ENCODE peak calls at places on chromosomes 7 and 10, in eight cellular contexts. One of them, this sample, is unnamed.

GRCh38 chr10:97016728-97017473 is 168.9 kb downstream of the SLIT1 start:
- DNase-seq in testis: no peak
- DNase-seq in left ventricle myocardium inferior: no peak
- DNase-seq in effector memory CD4-positive, alpha-beta T cell: no peak
- DNase-seq in cardiac muscle cell: no peak
- DNase-seq in CD8-positive, alpha-beta T cell: no peak
- DNase-seq in T-helper 17 cell: no peak
- DNase-seq in neuronal stem cell: no peak
- DNase-seq in this sample: peak; percentile 58

GRCh38 chr7:41383596-41383995 is 319.3 kb downstream of the INHBA start:
- DNase-seq in T-helper 17 cell: no peak
- DNase-seq in neuronal stem cell: no peak
- DNase-seq in effector memory CD4-positive, alpha-beta T cell: no peak
- DNase-seq in cardiac muscle cell: no peak
- DNase-seq in CD8-positive, alpha-beta T cell: no peak
- DNase-seq in testis: no peak
- DNase-seq in left ventricle myocardium inferior: no peak
- DNase-seq in this sample: no peak

GRCh38 chr10:22737587-22737986 is 23.2 kb upstream of the PIP4K2A start:
- DNase-seq in left ventricle myocardium inferior: peak; percentile 32
- DNase-seq in effector memory CD4-positive, alpha-beta T cell: no peak
- DNase-seq in T-helper 17 cell: no peak
- DNase-seq in testis: no peak
- DNase-seq in cardiac muscle cell: no peak
- DNase-seq in CD8-positive, alpha-beta T cell: no peak
- DNase-seq in neuronal stem cell: no peak
- DNase-seq in this sample: no peak

GRCh38 chr7:96211954-96212353 is 109.9 kb downstream of the SLC25A13 start:
- DNase-seq in effector memory CD4-positive, alpha-beta T cell: no peak
- DNase-seq in cardiac muscle cell: no peak
- DNase-seq in CD8-positive, alpha-beta T cell: no peak
- DNase-seq in left ventricle myocardium inferior: no peak
- DNase-seq in testis: no peak
- DNase-seq in neuronal stem cell: no peak
- DNase-seq in T-helper 17 cell: no peak
- DNase-seq in this sample: no peak

GRCh38 chr10:15842493-15843169 is 17.7 kb downstream of the MINDY3 start:
- DNase-seq in neuronal stem cell: no peak
- DNase-seq in CD8-positive, alpha-beta T cell: no peak
- DNase-seq in testis: no peak
- DNase-seq in effector memory CD4-positive, alpha-beta T cell: no peak
- DNase-seq in T-helper 17 cell: no peak
- DNase-seq in left ventricle myocardium inferior: no peak
- DNase-seq in cardiac muscle cell: no peak
- DNase-seq in this sample: no peak

GRCh38 chr7:1043552-1044188 is 676 bp upstream of the GPR146 start:
- DNase-seq in CD8-positive, alpha-beta T cell: no peak
- DNase-seq in left ventricle myocardium inferior: no peak
- DNase-seq in cardiac muscle cell: no peak
- DNase-seq in neuronal stem cell: no peak
- DNase-seq in testis: peak; percentile 37
- DNase-seq in T-helper 17 cell: no peak
- DNase-seq in effector memory CD4-positive, alpha-beta T cell: no peak
- DNase-seq in this sample: no peak

GRCh38 chr10:28151636-28152035 is 151.2 kb downstream of the MPP7 start:
- DNase-seq in left ventricle myocardium inferior: no peak
- DNase-seq in effector memory CD4-positive, alpha-beta T cell: no peak
- DNase-seq in T-helper 17 cell: no peak
- DNase-seq in testis: no peak
- DNase-seq in CD8-positive, alpha-beta T cell: no peak
- DNase-seq in cardiac muscle cell: peak; percentile 3
- DNase-seq in neuronal stem cell: no peak
- DNase-seq in this sample: no peak

GRCh38 chr10:124557648-124558338 is 96.2 kb downstream of the LHPP start:
- DNase-seq in neuronal stem cell: no peak
- DNase-seq in testis: peak; percentile 46
- DNase-seq in cardiac muscle cell: no peak
- DNase-seq in left ventricle myocardium inferior: no peak
- DNase-seq in T-helper 17 cell: no peak
- DNase-seq in CD8-positive, alpha-beta T cell: no peak
- DNase-seq in effector memory CD4-positive, alpha-beta T cell: no peak
- DNase-seq in this sample: no peak

GRCh38 chr7:38482521-38482920 is 148.7 kb downstream of the AMPH start:
- DNase-seq in effector memory CD4-positive, alpha-beta T cell: no peak
- DNase-seq in testis: no peak
- DNase-seq in left ventricle myocardium inferior: no peak
- DNase-seq in CD8-positive, alpha-beta T cell: no peak
- DNase-seq in T-helper 17 cell: no peak
- DNase-seq in cardiac muscle cell: no peak
- DNase-seq in neuronal stem cell: no peak
- DNase-seq in this sample: no peak

GRCh38 chr7:127908430-127909258 is 122.6 kb downstream of the LRRC4 start:
- DNase-seq in testis: no peak
- DNase-seq in CD8-positive, alpha-beta T cell: no peak
- DNase-seq in cardiac muscle cell: no peak
- DNase-seq in effector memory CD4-positive, alpha-beta T cell: no peak
- DNase-seq in left ventricle myocardium inferior: no peak
- DNase-seq in neuronal stem cell: no peak
- DNase-seq in T-helper 17 cell: no peak
- DNase-seq in this sample: no peak

GRCh38 chr10:44990965-44991364 is 9.8 kb upstream of the ZNF22 start:
- DNase-seq in testis: no peak
- DNase-seq in cardiac muscle cell: no peak
- DNase-seq in effector memory CD4-positive, alpha-beta T cell: no peak
- DNase-seq in neuronal stem cell: no peak
- DNase-seq in CD8-positive, alpha-beta T cell: no peak
- DNase-seq in T-helper 17 cell: no peak
- DNase-seq in left ventricle myocardium inferior: no peak
- DNase-seq in this sample: peak; percentile 54

GRCh38 chr10:68212721-68213352 is 19.1 kb downstream of the ATOH7 start:
- DNase-seq in effector memory CD4-positive, alpha-beta T cell: no peak
- DNase-seq in testis: no peak
- DNase-seq in CD8-positive, alpha-beta T cell: no peak
- DNase-seq in cardiac muscle cell: peak; percentile 8
- DNase-seq in T-helper 17 cell: no peak
- DNase-seq in left ventricle myocardium inferior: no peak
- DNase-seq in neuronal stem cell: no peak
- DNase-seq in this sample: no peak

GRCh38 chr7:100222445-100223132 is 2.8 kb downstream of the PVRIG start:
- DNase-seq in cardiac muscle cell: no peak
- DNase-seq in left ventricle myocardium inferior: no peak
- DNase-seq in testis: no peak
- DNase-seq in T-helper 17 cell: no peak
- DNase-seq in CD8-positive, alpha-beta T cell: no peak
- DNase-seq in effector memory CD4-positive, alpha-beta T cell: no peak
- DNase-seq in neuronal stem cell: no peak
- DNase-seq in this sample: no peak

GRCh38 chr7:120272261-120272895 is 597 bp upstream of the KCND2 start:
- DNase-seq in effector memory CD4-positive, alpha-beta T cell: no peak
- DNase-seq in CD8-positive, alpha-beta T cell: no peak
- DNase-seq in neuronal stem cell: peak; percentile 26
- DNase-seq in left ventricle myocardium inferior: no peak
- DNase-seq in T-helper 17 cell: no peak
- DNase-seq in cardiac muscle cell: peak; percentile 70
- DNase-seq in testis: peak; percentile 47
- DNase-seq in this sample: no peak

GRCh38 chr10:129912161-129912917 is 51.7 kb downstream of the EBF3 start:
- DNase-seq in cardiac muscle cell: no peak
- DNase-seq in T-helper 17 cell: no peak
- DNase-seq in neuronal stem cell: no peak
- DNase-seq in left ventricle myocardium inferior: no peak
- DNase-seq in testis: no peak
- DNase-seq in CD8-positive, alpha-beta T cell: no peak
- DNase-seq in effector memory CD4-positive, alpha-beta T cell: no peak
- DNase-seq in this sample: no peak

GRCh38 chr7:23373151-23374004 is 74.2 kb downstream of the MALSU1 start:
- DNase-seq in left ventricle myocardium inferior: no peak
- DNase-seq in effector memory CD4-positive, alpha-beta T cell: peak; percentile 13
- DNase-seq in testis: no peak
- DNase-seq in CD8-positive, alpha-beta T cell: peak; percentile 26
- DNase-seq in cardiac muscle cell: no peak
- DNase-seq in neuronal stem cell: no peak
- DNase-seq in T-helper 17 cell: no peak
- DNase-seq in this sample: no peak

DNA sequence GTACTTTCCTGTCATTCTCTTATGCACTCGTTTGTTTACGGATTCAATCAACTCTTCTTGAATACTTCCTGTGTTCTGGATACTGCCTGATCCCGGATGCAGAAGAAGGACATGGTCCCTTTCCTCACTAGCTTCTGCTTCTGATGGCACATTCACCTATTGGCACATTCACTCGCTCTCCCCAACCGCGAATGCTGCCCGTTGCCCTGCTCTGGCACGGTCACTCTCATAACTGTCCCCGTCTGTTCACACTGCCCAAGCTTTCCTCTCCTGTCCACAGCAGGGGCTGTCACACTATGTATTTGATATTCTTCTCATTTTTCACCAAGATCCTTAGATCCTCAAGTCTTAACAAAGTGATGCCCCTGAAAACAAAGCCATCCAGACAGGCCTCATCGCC is 327.4 kb downstream of the PAXIP1 start:
- DNase-seq in CD8-positive, alpha-beta T cell: no peak
- DNase-seq in left ventricle myocardium inferior: no peak
- DNase-seq in testis: no peak
- DNase-seq in T-helper 17 cell: no peak
- DNase-seq in neuronal stem cell: no peak
- DNase-seq in cardiac muscle cell: no peak
- DNase-seq in effector memory CD4-positive, alpha-beta T cell: no peak
- DNase-seq in this sample: no peak
- H3K9me3 ChIP-seq in CD8-positive, alpha-beta T cell: no peaks in the 10 kb centered on the region
- H3K9me3 ChIP-seq in left ventricle myocardium inferior: no peaks in the 10 kb centered on the region
- H3K9me3 ChIP-seq in testis: no peaks in the 10 kb centered on the region
- H3K9me3 ChIP-seq in T-helper 17 cell: no peaks in the 10 kb centered on the region
- H3K9me3 ChIP-seq in neuronal stem cell: peaks cover 2% of the 10 kb centered on the region
- H3K9me3 ChIP-seq in cardiac muscle cell: no peaks in the 10 kb centered on the region
- H3K9me3 ChIP-seq in effector memory CD4-positive, alpha-beta T cell: no peaks in the 10 kb centered on the region
- H3K9me3 ChIP-seq in this sample: no peaks in the 10 kb centered on the region

GRCh38 chr10:2508971-2509605 is 558.3 kb upstream of the PFKP start:
- DNase-seq in cardiac muscle cell: no peak
- DNase-seq in CD8-positive, alpha-beta T cell: no peak
- DNase-seq in effector memory CD4-positive, alpha-beta T cell: no peak
- DNase-seq in left ventricle myocardium inferior: no peak
- DNase-seq in T-helper 17 cell: no peak
- DNase-seq in testis: no peak
- DNase-seq in neuronal stem cell: no peak
- DNase-seq in this sample: no peak
- H3K9me3 ChIP-seq in cardiac muscle cell: no peaks in the 10 kb centered on the region
- H3K9me3 ChIP-seq in CD8-positive, alpha-beta T cell: no peaks in the 10 kb centered on the region
- H3K9me3 ChIP-seq in effector memory CD4-positive, alpha-beta T cell: no peaks in the 10 kb centered on the region
- H3K9me3 ChIP-seq in left ventricle myocardium inferior: peaks cover 2% of the 10 kb centered on the region
- H3K9me3 ChIP-seq in T-helper 17 cell: no peaks in the 10 kb centered on the region
- H3K9me3 ChIP-seq in testis: no peaks in the 10 kb centered on the region
- H3K9me3 ChIP-seq in neuronal stem cell: peaks cover 1% of the 10 kb centered on the region
- H3K9me3 ChIP-seq in this sample: no peaks in the 10 kb centered on the region

DNA sequence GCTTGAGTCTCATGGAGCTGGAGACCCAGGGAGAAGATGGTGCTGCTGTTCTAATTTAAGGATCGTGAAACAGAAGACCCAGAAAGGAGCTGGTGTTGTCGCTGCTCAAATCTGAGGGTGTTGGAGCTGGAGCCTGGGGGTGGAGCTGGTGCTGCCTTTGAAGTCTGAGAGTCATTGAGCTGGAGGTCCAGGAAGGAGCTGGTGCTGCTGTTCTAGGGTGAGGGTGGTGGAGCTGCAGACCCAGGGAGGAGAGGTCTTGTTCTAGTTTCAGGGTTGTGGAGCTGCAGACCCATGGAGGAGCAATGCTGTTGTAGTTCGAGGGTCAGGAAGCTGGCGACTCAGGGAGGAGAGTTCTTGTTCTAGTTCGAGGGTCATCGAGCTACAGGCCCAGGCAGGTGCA is 84.1 kb upstream of the ZNF479 start:
- DNase-seq in effector memory CD4-positive, alpha-beta T cell: no peak
- DNase-seq in T-helper 17 cell: no peak
- DNase-seq in testis: no peak
- DNase-seq in neuronal stem cell: no peak
- DNase-seq in cardiac muscle cell: peak; percentile 0
- DNase-seq in CD8-positive, alpha-beta T cell: no peak
- DNase-seq in left ventricle myocardium inferior: no peak
- DNase-seq in this sample: no peak
- H3K9me3 ChIP-seq in effector memory CD4-positive, alpha-beta T cell: no peaks in the 10 kb centered on the region
- H3K9me3 ChIP-seq in T-helper 17 cell: no peaks in the 10 kb centered on the region
- H3K9me3 ChIP-seq in testis: no peaks in the 10 kb centered on the region
- H3K9me3 ChIP-seq in neuronal stem cell: peaks cover 33% of the 10 kb centered on the region
- H3K9me3 ChIP-seq in cardiac muscle cell: no peaks in the 10 kb centered on the region
- H3K9me3 ChIP-seq in CD8-positive, alpha-beta T cell: no peaks in the 10 kb centered on the region
- H3K9me3 ChIP-seq in left ventricle myocardium inferior: peaks cover 76% of the 10 kb centered on the region
- H3K9me3 ChIP-seq in this sample: no peaks in the 10 kb centered on the region

DNA sequence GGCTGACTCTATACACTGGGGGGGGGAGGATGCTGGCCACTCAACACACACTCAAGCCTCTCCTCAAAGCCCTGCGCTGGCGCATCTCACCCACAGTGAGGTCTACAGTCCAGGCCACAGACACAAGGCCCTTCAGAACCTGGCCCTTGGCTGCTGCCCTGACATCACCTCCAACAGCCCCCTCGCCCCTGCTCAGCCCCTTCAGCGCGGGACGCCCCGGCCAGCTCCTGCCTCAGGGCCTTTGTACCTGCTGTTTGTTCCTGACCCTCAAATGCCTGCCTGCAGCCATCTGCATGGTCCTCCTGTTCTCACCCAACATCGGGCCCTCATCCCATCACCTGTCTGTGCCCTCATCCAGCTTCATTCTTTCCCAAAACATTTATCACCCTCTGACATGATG is 572.6 kb downstream of the DNAJB6 start:
- DNase-seq in T-helper 17 cell: no peak
- DNase-seq in neuronal stem cell: no peak
- DNase-seq in testis: no peak
- DNase-seq in left ventricle myocardium inferior: no peak
- DNase-seq in effector memory CD4-positive, alpha-beta T cell: no peak
- DNase-seq in cardiac muscle cell: no peak
- DNase-seq in CD8-positive, alpha-beta T cell: no peak
- DNase-seq in this sample: peak; percentile 47
- H3K9me3 ChIP-seq in T-helper 17 cell: no peaks in the 10 kb centered on the region
- H3K9me3 ChIP-seq in neuronal stem cell: peaks cover 7% of the 10 kb centered on the region
- H3K9me3 ChIP-seq in testis: no peaks in the 10 kb centered on the region
- H3K9me3 ChIP-seq in left ventricle myocardium inferior: peaks cover 28% of the 10 kb centered on the region
- H3K9me3 ChIP-seq in effector memory CD4-positive, alpha-beta T cell: no peaks in the 10 kb centered on the region
- H3K9me3 ChIP-seq in cardiac muscle cell: peaks cover 2% of the 10 kb centered on the region
- H3K9me3 ChIP-seq in CD8-positive, alpha-beta T cell: no peaks in the 10 kb centered on the region
- H3K9me3 ChIP-seq in this sample: no peaks in the 10 kb centered on the region

GRCh38 chr10:20885678-20886077 is 11.4 kb downstream of the NEBL start:
- DNase-seq in effector memory CD4-positive, alpha-beta T cell: no peak
- DNase-seq in testis: no peak
- DNase-seq in left ventricle myocardium inferior: no peak
- DNase-seq in CD8-positive, alpha-beta T cell: no peak
- DNase-seq in T-helper 17 cell: no peak
- DNase-seq in neuronal stem cell: no peak
- DNase-seq in cardiac muscle cell: no peak
- DNase-seq in this sample: no peak
- H3K9me3 ChIP-seq in effector memory CD4-positive, alpha-beta T cell: no peaks in the 10 kb centered on the region
- H3K9me3 ChIP-seq in testis: no peaks in the 10 kb centered on the region
- H3K9me3 ChIP-seq in left ventricle myocardium inferior: no peaks in the 10 kb centered on the region
- H3K9me3 ChIP-seq in CD8-positive, alpha-beta T cell: no peaks in the 10 kb centered on the region
- H3K9me3 ChIP-seq in T-helper 17 cell: no peaks in the 10 kb centered on the region
- H3K9me3 ChIP-seq in neuronal stem cell: no peaks in the 10 kb centered on the region
- H3K9me3 ChIP-seq in cardiac muscle cell: no peaks in the 10 kb centered on the region
- H3K9me3 ChIP-seq in this sample: no peaks in the 10 kb centered on the region

DNA sequence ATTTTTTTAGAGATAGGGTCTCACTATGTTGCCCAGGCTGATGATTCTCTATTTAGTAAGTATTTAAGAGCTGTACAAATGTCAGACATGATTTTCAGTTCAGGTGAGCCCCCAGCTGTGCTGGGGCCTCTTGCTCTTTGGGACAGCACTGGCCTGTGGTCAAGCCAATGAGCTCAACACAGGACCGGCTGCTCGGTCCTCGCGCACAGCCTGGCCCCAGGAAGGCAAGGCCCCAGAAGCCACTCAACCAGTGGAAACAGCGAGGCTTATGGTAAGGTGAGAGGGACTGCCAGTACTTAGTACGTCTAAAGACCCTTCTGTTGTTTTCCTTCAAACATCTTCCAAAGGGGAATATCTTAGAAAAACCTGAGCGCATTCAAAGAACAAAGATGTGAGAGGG is 211.8 kb downstream of the SKIDA1 start:
- DNase-seq in left ventricle myocardium inferior: no peak
- DNase-seq in cardiac muscle cell: no peak
- DNase-seq in CD8-positive, alpha-beta T cell: no peak
- DNase-seq in effector memory CD4-positive, alpha-beta T cell: no peak
- DNase-seq in neuronal stem cell: no peak
- DNase-seq in T-helper 17 cell: no peak
- DNase-seq in testis: no peak
- DNase-seq in this sample: no peak
- H3K9me3 ChIP-seq in left ventricle myocardium inferior: no peaks in the 10 kb centered on the region
- H3K9me3 ChIP-seq in cardiac muscle cell: no peaks in the 10 kb centered on the region
- H3K9me3 ChIP-seq in CD8-positive, alpha-beta T cell: no peaks in the 10 kb centered on the region
- H3K9me3 ChIP-seq in effector memory CD4-positive, alpha-beta T cell: no peaks in the 10 kb centered on the region
- H3K9me3 ChIP-seq in neuronal stem cell: no peaks in the 10 kb centered on the region
- H3K9me3 ChIP-seq in T-helper 17 cell: no peaks in the 10 kb centered on the region
- H3K9me3 ChIP-seq in testis: no peaks in the 10 kb centered on the region
- H3K9me3 ChIP-seq in this sample: no peaks in the 10 kb centered on the region